ENCODE peak calls at places on chromosomes 5 and 9, in four cellular contexts. I is aorta, U is NCI-H1436 treated with DMSO at 0.1 percent for 48 hours, Z is NCI-H1694. A is an unnamed sample.

GRCh38 chr5:147427784-147428401 is 82.0 kb downstream of the DPYSL3 start:
- DNase-seq in U (no peak), I (no peak), Z (no peak), A (no peak)

GRCh38 chr5:98789029-98789428 is 15.6 kb downstream of the RGMB start:
- DNase-seq in U (no peak), I (no peak), Z (no peak), A (no peak)

GRCh38 chr5:33067291-33067690 is 356.2 kb downstream of the NPR3 start:
- DNase-seq in I (no peak), Z (no peak), U (no peak), A (no peak)

GRCh38 chr5:38471709-38472108 is 84.7 kb downstream of the LIFR start:
- DNase-seq in Z (no peak), I (no peak), U (no peak), A (no peak)

GRCh38 chr5:69046375-69046957 is 47.3 kb upstream of the SLC30A5 start:
- DNase-seq in Z (no peak), I (no peak), U (no peak), A (no peak)

GRCh38 chr9:69822091-69822750 is 1.6 kb downstream of the CFAP95 start:
- DNase-seq in U (no peak), I (no peak), Z (no peak), A (no peak)

GRCh38 chr5:173328896-173329369 is 719 bp upstream of the STC2 start:
- DNase-seq in I (no peak), Z (no peak), U (no peak), A (no peak)

GRCh38 chr9:79129865-79130480 is 441.8 kb upstream of the TLE4 start:
- DNase-seq in U (no peak), I (peak), Z (peak), A (no peak)